ENCODE peak calls at places on chromosomes 16 and 17, in four cellular contexts. One of them, this sample, is unnamed.

GRCh38 chr17:37064166-37064565 is 115.4 kb downstream of the AATF start:
- DNase-seq in adrenal gland: no peak
- DNase-seq in neural progenitor cell: no peak
- DNase-seq in astrocyte of the spinal cord: no peak
- DNase-seq in this sample: no peak

GRCh38 chr17:27654654-27655524 is 23.9 kb downstream of the LGALS9 start:
- DNase-seq in adrenal gland: peak
- DNase-seq in neural progenitor cell: peak
- DNase-seq in astrocyte of the spinal cord: peak
- DNase-seq in this sample: peak

GRCh38 chr17:9175700-9176467 is 154.6 kb downstream of the NTN1 start:
- DNase-seq in adrenal gland: no peak
- DNase-seq in neural progenitor cell: no peak
- DNase-seq in astrocyte of the spinal cord: no peak
- DNase-seq in this sample: no peak

GRCh38 chr16:85857406-85857805 is 41.6 kb upstream of the IRF8 start:
- DNase-seq in adrenal gland: no peak
- DNase-seq in neural progenitor cell: no peak
- DNase-seq in astrocyte of the spinal cord: no peak
- DNase-seq in this sample: no peak

GRCh38 chr17:81049973-81050551 is 15.1 kb downstream of the BAIAP2 start:
- DNase-seq in adrenal gland: no peak
- DNase-seq in neural progenitor cell: no peak
- DNase-seq in astrocyte of the spinal cord: peak
- DNase-seq in this sample: no peak

GRCh38 chr16:49556252-49557069 is 182.9 kb downstream of the C16orf78 start:
- DNase-seq in adrenal gland: no peak
- DNase-seq in neural progenitor cell: peak
- DNase-seq in astrocyte of the spinal cord: peak
- DNase-seq in this sample: no peak

GRCh38 chr17:42179911-42180410 is 981 bp downstream of the KCNH4 start:
- DNase-seq in adrenal gland: peak
- DNase-seq in neural progenitor cell: peak
- DNase-seq in astrocyte of the spinal cord: peak
- DNase-seq in this sample: no peak

GRCh38 chr17:74340470-74341023 is 14.5 kb downstream of the KIF19 start:
- DNase-seq in adrenal gland: no peak
- DNase-seq in neural progenitor cell: no peak
- DNase-seq in astrocyte of the spinal cord: no peak
- DNase-seq in this sample: no peak

GRCh38 chr16:30417447-30418349 is 10.3 kb downstream of the ZNF771 start:
- DNase-seq in adrenal gland: peak
- DNase-seq in neural progenitor cell: peak
- DNase-seq in astrocyte of the spinal cord: peak
- DNase-seq in this sample: peak

GRCh38 chr16:31093132-31093703 is 1.4 kb downstream of the VKORC1 start:
- DNase-seq in adrenal gland: no peak
- DNase-seq in neural progenitor cell: peak
- DNase-seq in astrocyte of the spinal cord: peak
- DNase-seq in this sample: peak

GRCh38 chr16:79360267-79360666 is 240.3 kb downstream of the MAF start:
- DNase-seq in adrenal gland: no peak
- DNase-seq in neural progenitor cell: no peak
- DNase-seq in astrocyte of the spinal cord: no peak
- DNase-seq in this sample: no peak

GRCh38 chr17:42660692-42661345 is 1.7 kb downstream of the TUBG2 start:
- DNase-seq in adrenal gland: no peak
- DNase-seq in neural progenitor cell: no peak
- DNase-seq in astrocyte of the spinal cord: peak
- DNase-seq in this sample: peak

GRCh38 chr16:57621521-57622268 is 6.7 kb upstream of the ADGRG1 start:
- DNase-seq in adrenal gland: peak
- DNase-seq in neural progenitor cell: no peak
- DNase-seq in astrocyte of the spinal cord: no peak
- DNase-seq in this sample: no peak

GRCh38 chr16:50172195-50172922 is 19.3 kb downstream of the TENT4B start:
- DNase-seq in adrenal gland: no peak
- DNase-seq in neural progenitor cell: no peak
- DNase-seq in astrocyte of the spinal cord: no peak
- DNase-seq in this sample: no peak

GRCh38 chr17:73901661-73902415 is 257.6 kb upstream of the SDK2 start:
- DNase-seq in adrenal gland: no peak
- DNase-seq in neural progenitor cell: peak
- DNase-seq in astrocyte of the spinal cord: no peak
- DNase-seq in this sample: no peak

GRCh38 chr16:77299395-77299794 is 100.2 kb downstream of the SYCE1L start:
- DNase-seq in adrenal gland: no peak
- DNase-seq in neural progenitor cell: no peak
- DNase-seq in astrocyte of the spinal cord: no peak
- DNase-seq in this sample: no peak

GRCh38 chr17:49595328-49595727 is 19.7 kb downstream of the NXPH3 start:
- DNase-seq in adrenal gland: no peak
- DNase-seq in neural progenitor cell: no peak
- DNase-seq in astrocyte of the spinal cord: no peak
- DNase-seq in this sample: no peak

GRCh38 chr16:12801511-12802042 is 2.1 kb downstream of the CPPED1 start:
- DNase-seq in adrenal gland: peak
- DNase-seq in neural progenitor cell: no peak
- DNase-seq in astrocyte of the spinal cord: peak
- DNase-seq in this sample: peak

GRCh38 chr17:44198721-44199552 is 747 bp downstream of the ATXN7L3 start:
- DNase-seq in adrenal gland: peak
- DNase-seq in neural progenitor cell: peak
- DNase-seq in astrocyte of the spinal cord: peak
- DNase-seq in this sample: peak

GRCh38 chr17:62763891-62764600 is 44.1 kb downstream of the MARCHF10 start:
- DNase-seq in adrenal gland: no peak
- DNase-seq in neural progenitor cell: no peak
- DNase-seq in astrocyte of the spinal cord: no peak
- DNase-seq in this sample: no peak

GRCh38 chr17:66275651-66276050 is 26.8 kb upstream of the PRKCA start:
- DNase-seq in adrenal gland: peak
- DNase-seq in neural progenitor cell: no peak
- DNase-seq in astrocyte of the spinal cord: peak
- DNase-seq in this sample: peak

GRCh38 chr16:19809121-19809635 is 75.5 kb downstream of the GPRC5B start:
- DNase-seq in adrenal gland: no peak
- DNase-seq in neural progenitor cell: no peak
- DNase-seq in astrocyte of the spinal cord: peak
- DNase-seq in this sample: no peak

GRCh38 chr16:24514096-24514495 is 25.3 kb upstream of the RBBP6 start:
- DNase-seq in adrenal gland: no peak
- DNase-seq in neural progenitor cell: no peak
- DNase-seq in astrocyte of the spinal cord: no peak
- DNase-seq in this sample: no peak

GRCh38 chr17:73613271-73613941 is 30.8 kb downstream of the SDK2 start:
- DNase-seq in adrenal gland: no peak
- DNase-seq in neural progenitor cell: peak
- DNase-seq in astrocyte of the spinal cord: no peak
- DNase-seq in this sample: no peak

GRCh38 chr16:23185661-23186060 is 3.1 kb downstream of the SCNN1G start:
- DNase-seq in adrenal gland: no peak
- DNase-seq in neural progenitor cell: no peak
- DNase-seq in astrocyte of the spinal cord: no peak
- DNase-seq in this sample: no peak

GRCh38 chr17:62781356-62781755 is 26.8 kb downstream of the MARCHF10 start:
- DNase-seq in adrenal gland: no peak
- DNase-seq in neural progenitor cell: no peak
- DNase-seq in astrocyte of the spinal cord: peak
- DNase-seq in this sample: no peak

GRCh38 chr17:31672161-31672819 is 186.8 kb downstream of the COPRS start:
- DNase-seq in adrenal gland: no peak
- DNase-seq in neural progenitor cell: no peak
- DNase-seq in astrocyte of the spinal cord: no peak
- DNase-seq in this sample: no peak

GRCh38 chr16:1645914-1646525 is 32.1 kb upstream of the JPT2 start:
- DNase-seq in adrenal gland: no peak
- DNase-seq in neural progenitor cell: no peak
- DNase-seq in astrocyte of the spinal cord: peak
- DNase-seq in this sample: peak

GRCh38 chr17:75240394-75241142 is 20.8 kb downstream of the GGA3 start:
- DNase-seq in adrenal gland: no peak
- DNase-seq in neural progenitor cell: peak
- DNase-seq in astrocyte of the spinal cord: peak
- DNase-seq in this sample: no peak

GRCh38 chr17:60827920-60828319 is 150.3 kb downstream of the BCAS3 start:
- DNase-seq in adrenal gland: no peak
- DNase-seq in neural progenitor cell: no peak
- DNase-seq in astrocyte of the spinal cord: no peak
- DNase-seq in this sample: no peak

GRCh38 chr17:66830451-66830850 is 4.5 kb upstream of the CACNG5 start:
- DNase-seq in adrenal gland: no peak
- DNase-seq in neural progenitor cell: peak
- DNase-seq in astrocyte of the spinal cord: no peak
- DNase-seq in this sample: no peak

GRCh38 chr17:31096106-31096436 is 1.3 kb downstream of the NF1 start:
- DNase-seq in adrenal gland: no peak
- DNase-seq in neural progenitor cell: no peak
- DNase-seq in astrocyte of the spinal cord: peak
- DNase-seq in this sample: no peak

GRCh38 chr17:17970699-17971430 is 1.3 kb downstream of the TOM1L2 start:
- DNase-seq in adrenal gland: no peak
- DNase-seq in neural progenitor cell: no peak
- DNase-seq in astrocyte of the spinal cord: no peak
- DNase-seq in this sample: peak

GRCh38 chr16:27175888-27176287 is 27.4 kb upstream of the KDM8 start:
- DNase-seq in adrenal gland: no peak
- DNase-seq in neural progenitor cell: no peak
- DNase-seq in astrocyte of the spinal cord: no peak
- DNase-seq in this sample: no peak

GRCh38 chr17:2611627-2612026 is 18.2 kb downstream of the PAFAH1B1 start:
- DNase-seq in adrenal gland: no peak
- DNase-seq in neural progenitor cell: no peak
- DNase-seq in astrocyte of the spinal cord: no peak
- DNase-seq in this sample: no peak

GRCh38 chr17:49910094-49910857 is 58.7 kb upstream of the DLX4 start:
- DNase-seq in adrenal gland: peak
- DNase-seq in neural progenitor cell: peak
- DNase-seq in astrocyte of the spinal cord: no peak
- DNase-seq in this sample: peak

GRCh38 chr17:35769895-35770486 is 9.3 kb downstream of the C17orf50 start:
- DNase-seq in adrenal gland: no peak
- DNase-seq in neural progenitor cell: no peak
- DNase-seq in astrocyte of the spinal cord: no peak
- DNase-seq in this sample: no peak
- TF ChIP-seq CTCF in adrenal gland: no peak
- TF ChIP-seq CTCF in neural progenitor cell: peak
- TF ChIP-seq CTCF in astrocyte of the spinal cord: peak
- TF ChIP-seq CTCF in this sample: peak

DNA sequence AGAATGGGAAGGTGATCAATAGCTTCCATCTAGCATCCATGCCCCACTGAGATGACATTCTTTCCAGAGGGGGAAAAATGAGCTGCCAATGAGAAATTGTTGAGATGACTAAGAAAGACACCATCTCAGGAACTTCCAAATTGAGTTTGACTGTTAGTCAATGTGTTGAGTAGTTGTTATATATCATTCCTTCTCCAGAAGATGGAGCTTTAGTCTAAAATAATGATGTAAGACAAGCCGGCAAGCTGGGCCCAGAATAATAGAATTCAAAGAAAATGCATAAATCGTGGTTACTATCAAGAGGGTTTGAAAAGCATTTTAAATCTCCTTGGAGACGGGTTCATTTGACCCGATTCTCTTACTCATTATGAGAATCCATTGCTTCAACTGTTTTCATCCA is 71.0 kb upstream of the ATF7IP2 start:
- DNase-seq in adrenal gland: no peak
- DNase-seq in neural progenitor cell: no peak
- DNase-seq in astrocyte of the spinal cord: peak
- DNase-seq in this sample: no peak
- TF ChIP-seq CTCF in adrenal gland: peak
- TF ChIP-seq CTCF in neural progenitor cell: peak
- TF ChIP-seq CTCF in astrocyte of the spinal cord: no peak
- TF ChIP-seq CTCF in this sample: peak

GRCh38 chr16:90078594-90078895 is 1.4 kb upstream of the PRDM7 start:
- DNase-seq in adrenal gland: no peak
- DNase-seq in neural progenitor cell: no peak
- DNase-seq in astrocyte of the spinal cord: no peak
- DNase-seq in this sample: no peak

GRCh38 chr16:90077240-90077756 is at the start of gene PRDM7:
- DNase-seq in adrenal gland: peak
- DNase-seq in neural progenitor cell: peak
- DNase-seq in astrocyte of the spinal cord: peak
- DNase-seq in this sample: peak

GRCh38 chr16:90083139-90083538 is 6.0 kb upstream of the PRDM7 start:
- DNase-seq in adrenal gland: no peak
- DNase-seq in neural progenitor cell: no peak
- DNase-seq in astrocyte of the spinal cord: no peak
- DNase-seq in this sample: no peak

GRCh38 chr16:90081606-90081970 is 4.5 kb upstream of the PRDM7 start:
- DNase-seq in adrenal gland: no peak
- DNase-seq in neural progenitor cell: peak
- DNase-seq in astrocyte of the spinal cord: no peak
- DNase-seq in this sample: no peak

GRCh38 chr16:90077757-90078593 is 844 bp upstream of the PRDM7 start:
- DNase-seq in adrenal gland: peak
- DNase-seq in neural progenitor cell: peak
- DNase-seq in astrocyte of the spinal cord: peak
- DNase-seq in this sample: no peak
- TF ChIP-seq CTCF in adrenal gland: no peak
- TF ChIP-seq CTCF in neural progenitor cell: peak
- TF ChIP-seq CTCF in astrocyte of the spinal cord: peak
- TF ChIP-seq CTCF in this sample: no peak

DNA sequence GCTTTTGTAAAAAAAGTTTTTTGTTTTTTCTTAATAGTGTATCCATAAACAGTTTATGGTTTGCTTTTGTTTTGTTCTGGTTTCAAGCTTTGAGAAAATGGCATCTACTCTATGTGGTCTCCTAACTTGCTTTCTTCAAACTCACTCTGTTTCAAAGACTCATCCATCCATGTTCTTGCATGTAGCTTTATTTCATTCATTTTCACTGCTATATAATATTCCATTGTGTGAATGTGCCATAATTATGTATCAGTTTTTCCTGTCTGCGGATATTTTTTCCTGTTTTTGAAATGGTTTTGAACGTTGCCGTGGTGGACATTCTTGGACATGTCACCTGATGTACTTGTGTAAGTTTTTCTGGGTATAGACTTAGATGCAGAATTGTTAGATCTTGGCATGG is 39.1 kb downstream of the MGAT5B start:
- DNase-seq in adrenal gland: no peak
- DNase-seq in neural progenitor cell: no peak
- DNase-seq in astrocyte of the spinal cord: no peak
- DNase-seq in this sample: no peak
- TF ChIP-seq CTCF in adrenal gland: no peak
- TF ChIP-seq CTCF in neural progenitor cell: no peak
- TF ChIP-seq CTCF in astrocyte of the spinal cord: no peak
- TF ChIP-seq CTCF in this sample: no peak